ENCODE peak calls at places on chromosomes 4 and X, in six cellular contexts. Q is LHCN-M2, O is astrocyte, X is tibial artery, Y is nucleus accumbens, I is mesenchymal stem cell. F is an unnamed sample.

GRCh38 chrX:19699151-19699550 is 183.8 kb upstream of the MAP3K15 start:
- DNase-seq in Q (no peak), O (no peak), X (no peak), Y (no peak), I (no peak), F (no peak)

GRCh38 chr4:52572936-52573485 is 86.1 kb downstream of the USP46 start:
- DNase-seq in Q (peak), O (peak), X (no peak), Y (no peak), I (peak), F (peak)

GRCh38 chrX:30296408-30297254 is 12.6 kb downstream of the NR0B1 start:
- DNase-seq in Q (no peak), O (no peak), X (no peak), Y (no peak), I (no peak), F (no peak)

GRCh38 chr4:119139316-119139715 is 3.7 kb downstream of the MYOZ2 start:
- DNase-seq in Q (peak), O (peak), X (no peak), Y (no peak), I (no peak), F (no peak)

GRCh38 chr4:89294583-89295244 is 12.9 kb downstream of the GPRIN3 start:
- DNase-seq in Q (no peak), O (no peak), X (no peak), Y (no peak), I (peak), F (no peak)

GRCh38 chrX:104122829-104123228 is 10.5 kb downstream of the ZCCHC18 start:
- DNase-seq in Q (no peak), O (no peak), X (no peak), Y (no peak), I (no peak), F (no peak)

GRCh38 chrX:39445336-39445735 is 644.1 kb downstream of the MID1IP1 start:
- DNase-seq in Q (no peak), O (no peak), X (no peak), Y (no peak), I (no peak), F (no peak)

GRCh38 chr4:109041463-109041862 is 261.0 kb downstream of the COL25A1 start:
- DNase-seq in Q (peak), O (peak), X (no peak), Y (no peak), I (peak), F (no peak)

GRCh38 chr4:141486375-141486997 is 149.9 kb upstream of the IL15 start:
- DNase-seq in Q (peak), O (peak), X (no peak), Y (no peak), I (peak), F (peak)

GRCh38 chr4:27154706-27155105 is 294.1 kb downstream of the STIM2 start:
- DNase-seq in Q (peak), O (peak), X (no peak), Y (no peak), I (peak), F (no peak)

GRCh38 chr4:88033309-88033708 is 25.9 kb downstream of the PKD2 start:
- DNase-seq in Q (peak), O (peak), X (no peak), Y (no peak), I (peak), F (peak)

GRCh38 chr4:48774760-48775398 is 5.2 kb downstream of the FRYL start:
- DNase-seq in Q (no peak), O (no peak), X (no peak), Y (no peak), I (no peak), F (no peak)

F was measured in hepatic stellate cell.